ENCODE peak calls at places on chromosomes 7 and 10, in five cellular contexts. T is neural progenitor cell, N is GM23248, O is H1, R is HepG2. M is an unnamed sample.

GRCh38 chr7:53336133-53336532 is 300.7 kb downstream of the POM121L12 start:
- DNase-seq in N (no peak), O (no peak), R (no peak), T (no peak), M (no peak)

GRCh38 chr7:149196705-149197171 is 1.4 kb downstream of the ZNF282 start:
- DNase-seq in R (peak), N (peak), T (no peak), O (no peak), M (peak)

GRCh38 chr10:95414844-95415545 is 124.2 kb upstream of the PDLIM1 start:
- DNase-seq in N (peak), R (no peak), T (no peak), O (no peak), M (no peak)

GRCh38 chr7:69932034-69932628 is 333.9 kb downstream of the AUTS2 start:
- DNase-seq in T (peak), R (no peak), O (no peak), N (peak), M (peak)

GRCh38 chr7:585229-585711 is 65.6 kb upstream of the PDGFA start:
- DNase-seq in R (no peak), N (peak), O (no peak), T (no peak), M (no peak)

GRCh38 chr10:113454341-113455061 is 98.4 kb upstream of the HABP2 start:
- DNase-seq in R (peak), T (peak), N (peak), O (peak), M (no peak)

GRCh38 chr10:100569687-100570517 is 34.2 kb downstream of the HIF1AN start:
- DNase-seq in O (no peak), R (peak), T (peak), N (no peak), M (no peak)

GRCh38 chr10:33309410-33309809 is 25.1 kb downstream of the NRP1 start:
- DNase-seq in T (no peak), O (no peak), N (no peak), R (no peak), M (no peak)

GRCh38 chr7:151416135-151416740 is 6.4 kb upstream of the WDR86 start:
- DNase-seq in N (no peak), T (no peak), O (no peak), R (no peak), M (no peak)

GRCh38 chr10:126867567-126868365 is 37.5 kb upstream of the DOCK1 start:
- DNase-seq in N (peak), O (no peak), T (no peak), R (no peak), M (peak)

GRCh38 chr7:118153551-118154177 is 30.3 kb upstream of the LSM8 start:
- DNase-seq in N (peak), O (no peak), T (peak), R (peak), M (no peak)

GRCh38 chr10:114042895-114043531 is 653 bp upstream of the ADRB1 start:
- DNase-seq in R (no peak), N (peak), O (no peak), T (peak), M (no peak)

GRCh38 chr7:28411876-28412662 is at the start of gene CREB5:
- DNase-seq in R (no peak), O (no peak), N (no peak), T (peak), M (no peak)

GRCh38 chr7:102834999-102835398 is 77.8 kb upstream of the LRRC17 start:
- DNase-seq in T (no peak), N (peak), R (peak), O (no peak), M (peak)

DNA sequence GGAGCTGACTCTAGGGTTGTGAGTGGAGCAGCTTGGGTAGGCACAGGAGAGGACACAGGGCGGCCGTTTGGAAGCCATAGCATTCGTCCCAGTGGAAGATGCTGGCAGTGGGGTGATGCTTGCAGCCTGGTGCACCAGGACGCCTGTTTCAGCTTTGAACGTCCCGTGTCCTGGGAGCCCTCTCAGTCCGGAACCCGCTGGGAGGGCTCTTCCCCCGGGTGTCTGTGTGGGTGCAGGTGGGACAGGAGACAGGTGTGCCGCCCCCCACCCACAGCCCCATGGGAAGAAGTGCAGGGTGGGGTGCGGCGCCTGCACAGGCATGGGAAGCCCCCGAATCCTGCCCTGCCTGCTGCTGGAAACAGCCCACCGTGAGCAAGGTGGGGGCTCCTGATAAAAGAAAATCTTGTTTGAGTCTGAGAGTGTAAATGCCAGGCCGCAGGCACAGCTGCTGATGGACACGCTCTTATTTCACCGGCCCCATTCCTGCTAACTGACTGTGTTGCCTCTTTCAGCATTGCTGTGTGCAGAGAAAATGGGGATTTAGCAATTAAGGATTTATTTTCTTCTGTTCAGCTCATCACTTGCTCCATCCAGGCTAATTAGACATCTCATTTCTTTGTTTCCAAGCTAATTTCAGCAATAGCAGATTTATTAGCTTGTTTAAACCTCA is 55.0 kb upstream of the DPYSL4 start:
- DNase-seq in O (no peak), R (no peak), T (no peak), N (no peak), M (no peak)
- H2AFZ ChIP-seq in O (no peak), R (no peak), T (no peak), N (peak), M (no peak)

GRCh38 chr10:123889821-123890220 is 1.8 kb downstream of the CPXM2 start:
- DNase-seq in R (no peak), T (no peak), O (no peak), N (peak), M (no peak)

GRCh38 chr10:123888751-123889150 is 2.9 kb downstream of the CPXM2 start:
- DNase-seq in R (no peak), O (no peak), N (no peak), T (no peak), M (peak)

GRCh38 chr10:123890246-123890645 is 1.4 kb downstream of the CPXM2 start:
- DNase-seq in O (no peak), T (no peak), N (peak), R (no peak), M (no peak)

GRCh38 chr10:123893651-123894050 is 2.0 kb upstream of the CPXM2 start:
- DNase-seq in R (no peak), O (no peak), T (no peak), N (no peak), M (no peak)

GRCh38 chr10:123890761-123891146 is 853 bp downstream of the CPXM2 start:
- DNase-seq in T (no peak), N (peak), O (no peak), R (no peak), M (no peak)
- H2AFZ ChIP-seq in T (no peak), N (peak), O (peak), R (no peak), M (no peak)

DNA sequence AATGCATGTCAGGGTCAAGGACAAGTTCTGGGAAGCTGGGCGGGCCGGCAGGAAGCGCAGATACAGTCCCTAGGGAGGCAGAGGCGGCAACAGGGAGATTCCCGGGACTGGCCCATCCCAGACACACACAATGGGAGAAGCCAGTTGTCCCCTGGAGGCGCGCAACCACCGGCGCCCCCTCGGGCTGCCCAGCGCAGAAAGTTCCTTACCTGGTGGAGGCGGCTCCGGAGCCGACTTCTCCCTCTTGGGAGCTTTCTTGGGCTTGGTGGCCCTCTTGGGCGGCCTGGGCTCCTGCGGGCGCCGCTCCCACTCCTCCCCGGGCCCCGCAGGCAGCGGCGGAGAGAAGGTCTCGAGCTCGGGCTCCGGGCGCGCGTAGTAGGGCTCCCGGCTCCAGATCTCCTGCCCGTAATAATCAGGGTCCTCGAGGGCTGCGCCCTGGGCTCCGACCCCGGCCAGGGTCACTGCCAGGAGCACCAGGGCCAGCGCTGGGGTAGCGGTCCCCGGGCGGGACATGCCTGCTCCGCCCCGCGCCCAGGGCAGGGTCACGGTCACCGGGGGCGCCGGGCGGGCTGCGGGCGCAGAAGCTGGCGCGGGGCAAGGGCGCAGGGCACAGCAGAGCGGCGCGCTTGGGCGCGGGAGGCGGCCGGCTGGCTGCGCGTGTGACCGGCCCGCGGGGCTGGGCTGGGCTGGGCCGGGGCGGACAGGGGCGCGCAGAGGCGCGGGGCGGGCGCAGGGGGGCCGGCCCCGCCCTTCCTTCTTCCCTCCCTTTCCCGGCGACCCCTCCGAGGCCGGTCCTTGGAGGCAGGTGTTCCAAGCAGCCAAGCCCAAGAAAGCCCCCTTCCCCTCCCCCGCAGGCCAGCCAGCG is at the start of gene CPXM2:
- DNase-seq in R (no peak), O (peak), T (peak), N (peak), M (no peak)
- H2AFZ ChIP-seq in R (no peak), O (peak), T (peak), N (peak), M (no peak)

DNA sequence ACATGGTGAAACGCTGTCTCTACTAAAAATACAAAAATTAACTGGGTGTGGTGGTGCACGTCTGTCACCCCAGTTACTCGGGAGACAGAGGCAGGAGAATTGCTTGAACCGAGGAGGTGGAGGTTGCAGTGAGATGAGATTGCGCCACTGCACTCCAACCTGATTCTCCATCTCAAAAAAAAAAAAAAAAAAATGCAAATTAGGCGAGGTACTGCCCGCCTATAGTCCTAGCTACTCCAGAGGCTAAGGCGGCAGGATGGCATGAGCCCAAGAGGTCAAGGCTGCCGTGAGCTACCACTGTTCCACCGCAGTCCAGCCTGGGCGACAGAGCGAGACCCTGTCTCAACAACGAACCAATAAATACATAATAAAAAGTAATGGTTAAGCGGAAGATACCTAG is 1.1 kb upstream of the EIF4H start:
- DNase-seq in O (no peak), T (no peak), N (no peak), R (peak), M (no peak)
- H2AFZ ChIP-seq in O (no peak), T (no peak), N (peak), R (peak), M (peak)

DNA sequence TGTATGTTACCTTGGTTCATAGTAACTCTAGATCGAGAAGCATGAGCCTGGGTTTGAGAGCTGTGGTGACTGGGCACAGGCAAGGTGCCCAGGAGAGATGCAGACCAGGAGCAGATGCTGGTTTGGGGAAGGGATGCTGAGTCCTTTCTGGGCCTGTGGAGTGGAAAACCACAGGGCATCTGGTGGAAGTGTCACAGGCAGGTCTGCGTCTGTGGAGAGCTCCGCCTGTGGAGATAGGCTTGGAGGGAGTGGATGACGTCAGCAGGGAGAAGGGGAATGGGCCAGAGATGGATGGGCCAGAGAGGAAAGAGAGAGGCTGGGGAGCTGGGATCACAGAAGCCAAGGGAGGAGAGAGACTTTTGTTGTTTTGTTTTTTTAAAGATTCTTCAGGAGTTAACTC is 14.8 kb downstream of the CYP26A1 start:
- DNase-seq in O (no peak), N (no peak), T (no peak), R (no peak), M (peak)
- H2AFZ ChIP-seq in O (no peak), N (no peak), T (no peak), R (no peak), M (no peak)

GRCh38 chr10:4704034-4704545 is 121.9 kb upstream of the AKR1E2 start:
- DNase-seq in O (no peak), N (peak), R (no peak), T (no peak), M (peak)
- H2AFZ ChIP-seq in O (no peak), N (peak), R (no peak), T (no peak), M (no peak)

GRCh38 chr7:107816053-107816566 is 13.1 kb upstream of the SLC26A3 start:
- DNase-seq in N (peak), O (no peak), T (no peak), R (no peak), M (no peak)
- H2AFZ ChIP-seq in N (peak), O (no peak), T (no peak), R (no peak), M (no peak)

GRCh38 chr10:89963446-89964102 is 262.2 kb downstream of the KIF20B start:
- DNase-seq in T (no peak), R (no peak), O (no peak), N (no peak), M (peak)

GRCh38 chr10:89954787-89955566 is 253.6 kb downstream of the KIF20B start:
- DNase-seq in O (no peak), R (no peak), N (peak), T (no peak), M (peak)

GRCh38 chr10:89959433-89960110 is 258.2 kb downstream of the KIF20B start:
- DNase-seq in N (no peak), T (no peak), O (no peak), R (no peak), M (peak)
- H2AFZ ChIP-seq in N (no peak), T (no peak), O (no peak), R (no peak), M (no peak)

DNA sequence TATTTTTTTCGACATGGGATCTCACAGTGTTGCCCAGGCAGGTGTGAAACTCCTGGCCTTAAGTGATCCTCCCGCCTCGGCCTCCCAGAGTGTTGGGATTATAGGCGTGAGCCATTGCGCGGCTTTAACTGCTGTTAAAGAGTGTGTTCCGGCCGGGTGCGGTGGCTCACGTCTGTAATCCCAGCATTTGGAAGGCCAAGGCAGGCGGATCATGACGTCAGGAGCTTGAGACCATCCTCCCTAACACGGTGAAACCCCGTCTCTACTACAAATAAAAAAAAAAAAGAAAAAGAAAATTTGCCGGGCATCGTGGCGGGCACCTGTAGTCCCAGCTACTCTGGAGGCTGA is 1.1 kb downstream of the RABGEF1 start:
- DNase-seq in R (no peak), N (peak), T (peak), O (no peak), M (no peak)
- H2AFZ ChIP-seq in R (no peak), N (no peak), T (no peak), O (no peak), M (no peak)

GRCh38 chr10:102819054-102819453 is 18.2 kb downstream of the CYP17A1 start:
- DNase-seq in T (no peak), O (no peak), R (no peak), N (no peak), M (no peak)
- H2AFZ ChIP-seq in T (no peak), O (no peak), R (no peak), N (no peak), M (no peak)

M was measured in osteoblast.